ENCODE peak calls at places on chromosomes 7 and 10, in six cellular contexts. S is lung, V is neural progenitor cell, Y is tibial nerve, Z is A549, C is psoas muscle. D is an unnamed sample.

GRCh38 chr7:31146026-31146425 is 93.9 kb downstream of the ADCYAP1R1 start:
- DNase-seq in S (no peak), C (no peak), Z (no peak), V (no peak), Y (no peak), D (no peak)

GRCh38 chr10:122696687-122697086 is 3.0 kb downstream of the C10orf120 start:
- DNase-seq in Z (no peak), Y (no peak), C (no peak), V (no peak), S (no peak), D (no peak)

GRCh38 chr7:75844158-75844557 is 30.6 kb upstream of the CCL24 start:
- DNase-seq in Y (no peak), V (no peak), C (no peak), S (no peak), Z (no peak), D (no peak)

GRCh38 chr7:7736671-7737070 is 18.3 kb upstream of the RPA3 start:
- DNase-seq in C (no peak), Z (no peak), Y (no peak), V (peak; percentile 76), S (no peak), D (no peak)

GRCh38 chr10:136465-136762 is 1.2 kb downstream of the ZMYND11 start:
- DNase-seq in S (no peak), C (no peak), Z (no peak), Y (no peak), V (no peak), D (no peak)

GRCh38 chr7:99314504-99314903 is 11.2 kb upstream of the ARPC1A start:
- DNase-seq in C (no peak), Z (no peak), V (no peak), Y (no peak), S (no peak), D (no peak)

GRCh38 chr10:72321248-72322029 is 33.3 kb downstream of the DNAJB12 start:
- DNase-seq in S (no peak), Y (no peak), C (no peak), V (no peak), Z (no peak), D (no peak)

GRCh38 chr7:96636979-96637378 is 72.7 kb downstream of the SEM1 start:
- DNase-seq in S (no peak), Y (no peak), Z (no peak), C (no peak), V (no peak), D (no peak)

GRCh38 chr7:143499743-143500348 is 22.2 kb downstream of the TAS2R41 start:
- DNase-seq in Z (no peak), S (no peak), V (no peak), C (no peak), Y (no peak), D (no peak)

GRCh38 chr7:92671502-92672169 is 81.4 kb upstream of the FAM133B start:
- DNase-seq in Y (no peak), S (no peak), C (no peak), Z (no peak), V (no peak), D (no peak)

GRCh38 chr7:30894866-30895408 is 16.7 kb upstream of the AQP1 start:
- DNase-seq in C (no peak), S (no peak), Z (no peak), V (peak; percentile 31), Y (no peak), D (no peak)

GRCh38 chr7:105866124-105866801 is 10.1 kb downstream of the ATXN7L1 start:
- DNase-seq in Z (no peak), V (no peak), Y (no peak), C (no peak), S (no peak), D (no peak)

GRCh38 chr10:115328331-115328730 is 235.2 kb downstream of the ATRNL1 start:
- DNase-seq in Z (no peak), C (no peak), V (no peak), S (no peak), Y (no peak), D (no peak)

GRCh38 chr7:117715784-117716445 is 157.3 kb downstream of the CTTNBP2 start:
- DNase-seq in Z (peak; percentile 61), S (peak; percentile 41), V (peak; percentile 64), Y (no peak), C (no peak), D (no peak)

GRCh38 chr7:28748934-28749584 is 209.1 kb downstream of the TRIL start:
- DNase-seq in V (no peak), Y (no peak), Z (peak; percentile 33), S (no peak), C (peak; percentile 69), D (no peak)

GRCh38 chr10:121772406-121772805 is 155.4 kb downstream of the ATE1 start:
- DNase-seq in V (no peak), S (no peak), Z (no peak), Y (no peak), C (no peak), D (no peak)

GRCh38 chr10:126049741-126050140 is 153.4 kb downstream of the FANK1 start:
- DNase-seq in Z (no peak), Y (no peak), V (no peak), C (no peak), S (no peak), D (no peak)

GRCh38 chr7:111958431-111958830 is 247.8 kb downstream of the DOCK4 start:
- DNase-seq in Z (no peak), V (no peak), Y (no peak), S (no peak), C (no peak), D (no peak)

GRCh38 chr7:101488826-101489572 is 126.3 kb downstream of the COL26A1 start:
- DNase-seq in Y (no peak), V (no peak), C (no peak), Z (no peak), S (no peak), D (no peak)

GRCh38 chr7:101486764-101487458 is 124.2 kb downstream of the COL26A1 start:
- DNase-seq in Z (no peak), V (no peak), S (no peak), C (no peak), Y (no peak), D (no peak)

GRCh38 chr7:101486056-101486763 is 123.5 kb downstream of the COL26A1 start:
- DNase-seq in V (peak; percentile 79), C (no peak), Y (no peak), S (no peak), Z (no peak), D (no peak)

DNA sequence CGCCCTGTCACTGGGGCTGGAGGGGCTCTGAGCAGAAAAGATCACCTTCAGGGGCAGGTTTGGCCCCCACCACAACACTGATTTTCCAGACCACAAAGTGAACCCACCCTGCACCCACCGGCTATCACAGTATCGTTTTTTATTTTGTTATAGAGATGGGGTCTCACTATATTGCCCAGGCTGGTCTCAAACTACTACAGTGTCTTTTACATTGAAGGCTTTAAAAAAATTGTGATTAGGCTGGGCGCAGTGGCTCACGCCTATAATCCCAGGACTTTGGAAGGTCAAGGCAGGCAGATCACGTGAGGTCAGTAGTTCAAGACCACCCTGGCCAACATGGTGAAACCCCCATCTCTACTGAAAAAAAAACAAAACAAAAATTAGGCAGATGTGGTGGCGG is 125.1 kb downstream of the COL26A1 start:
- DNase-seq in Z (no peak), V (no peak), C (no peak), S (no peak), Y (no peak), D (no peak)
- H3K4me1 ChIP-seq in Z (peaks cover 4% of the 10 kb centered on the region), V (peaks cover 19% of the 10 kb centered on the region), C (no peaks in the 10 kb centered on the region), S (no peaks in the 10 kb centered on the region), Y (no peaks in the 10 kb centered on the region), D (no peaks in the 10 kb centered on the region)

DNA sequence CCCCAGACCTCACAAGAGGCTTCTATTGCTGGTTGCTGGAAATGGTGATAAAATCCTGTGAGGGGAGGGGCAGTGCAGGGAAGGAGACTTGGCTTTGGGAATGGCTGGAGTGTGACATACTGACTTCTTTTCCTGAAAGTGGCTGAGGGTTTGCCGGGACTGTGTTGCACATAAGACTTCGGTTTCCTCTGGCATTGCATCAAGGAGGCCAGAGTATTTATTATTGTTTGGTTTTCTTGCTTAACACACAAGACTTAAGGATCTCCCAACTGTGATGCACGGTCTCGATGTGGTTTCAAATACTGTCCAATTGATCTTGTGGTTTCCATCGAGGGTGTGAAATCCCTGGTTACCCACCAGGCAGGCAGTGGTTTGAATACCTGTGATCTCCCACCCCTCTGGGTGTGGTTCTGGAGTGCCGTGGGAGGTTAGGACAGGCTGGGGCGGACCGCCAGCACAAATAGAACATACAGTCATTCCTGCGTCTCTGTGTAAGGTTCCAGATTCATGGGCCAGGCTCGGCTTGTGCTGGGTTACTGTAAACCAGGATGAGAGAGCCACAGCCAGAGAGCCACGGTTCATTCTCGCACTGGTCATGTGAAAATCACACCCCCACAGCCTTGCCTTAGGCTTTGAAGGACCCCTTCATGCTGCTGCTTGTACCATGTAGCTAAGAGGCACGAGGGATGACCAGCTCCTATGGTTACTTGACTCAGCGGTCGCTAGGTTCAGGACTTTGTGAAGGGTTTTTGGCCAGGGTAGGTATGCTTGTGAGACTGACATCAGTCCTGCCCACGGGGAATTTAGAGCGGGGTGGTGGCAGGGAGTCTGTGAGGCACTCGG is 39.2 kb downstream of the WBP1L start:
- DNase-seq in Z (no peak), S (peak; percentile 71), Y (peak; percentile 75), V (no peak), C (peak; percentile 90), D (peak; percentile 92)
- H3K4me3 ChIP-seq in Z (no peak overlapping the region), S (no peak overlapping the region), Y (no peak overlapping the region), V (no peak overlapping the region), C (peak overlapping the region; percentile 81), D (peak overlapping the region; percentile 5)

DNA sequence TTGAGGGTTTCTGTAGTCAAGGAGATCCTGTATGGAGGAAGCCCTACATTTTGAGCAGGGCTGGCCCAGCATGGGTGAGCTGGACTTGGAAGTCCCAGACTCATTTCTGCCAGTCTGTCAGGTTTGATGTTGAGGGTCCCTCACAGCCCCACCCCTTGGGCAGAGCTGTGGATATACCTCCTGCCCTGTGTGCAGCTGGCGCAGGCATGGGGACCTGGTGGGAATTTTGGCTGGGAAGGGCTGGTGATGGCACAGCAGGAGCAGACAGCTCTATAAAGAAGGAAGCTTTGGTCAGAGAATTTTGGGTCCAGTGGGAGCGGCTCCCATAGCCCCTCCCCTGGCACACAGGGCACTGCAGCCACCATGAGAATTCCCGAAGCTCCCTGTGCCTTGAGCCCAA is 482.6 kb downstream of the RPS24 start:
- DNase-seq in Z (no peak), Y (no peak), C (no peak), V (no peak), S (peak; percentile 22), D (no peak)
- TF ChIP-seq CTCF in Z (no peak), Y (no peak), C (no peak), V (no peak), S (no peak), D (no peak)

DNA sequence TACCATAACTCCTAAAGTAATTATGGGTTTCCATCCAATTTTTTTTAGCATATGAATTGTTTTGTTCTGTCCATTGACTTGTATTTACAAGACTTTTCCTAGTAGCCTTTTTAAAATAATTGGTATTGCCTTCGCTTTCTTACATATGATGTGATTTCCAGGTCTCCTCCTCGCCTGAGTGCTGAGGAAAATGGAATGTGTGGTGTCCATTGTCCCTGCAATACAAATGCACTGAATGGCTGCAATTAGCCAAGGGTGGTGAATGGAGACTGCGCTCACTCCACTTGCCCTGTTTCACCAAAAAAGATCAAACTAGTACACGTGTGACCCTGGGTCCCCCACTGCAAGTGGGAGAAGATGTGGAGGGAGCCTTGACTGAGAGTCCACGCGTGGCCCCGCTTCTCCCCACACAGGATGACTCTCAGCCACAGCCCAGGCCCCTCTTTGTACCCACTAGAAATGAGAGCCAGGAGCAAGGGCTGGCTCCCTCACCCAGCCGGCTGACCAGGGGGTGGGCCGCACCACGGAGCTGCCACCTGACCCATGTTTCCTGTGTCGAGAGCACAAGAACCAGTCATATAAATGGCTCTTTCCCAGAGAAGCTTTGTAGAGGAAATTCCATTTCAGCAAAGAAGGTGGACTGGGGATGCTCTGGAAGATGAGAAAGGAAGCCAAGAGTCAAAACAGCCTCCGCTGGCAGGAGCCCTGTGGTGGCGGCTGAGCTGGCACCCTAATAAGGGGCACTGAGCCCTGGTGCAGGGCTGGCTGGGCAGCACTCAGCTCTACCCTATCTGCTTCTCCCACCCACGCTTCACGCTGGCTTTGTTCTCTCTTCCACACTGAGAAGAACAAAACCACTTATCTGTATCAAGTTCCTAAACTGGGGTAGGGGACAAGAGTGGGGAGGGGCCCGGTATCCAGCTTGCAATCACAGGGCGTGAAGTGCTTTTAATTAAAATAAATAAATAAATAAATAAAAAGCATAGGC is 52.4 kb downstream of the FAM53B start:
- DNase-seq in C (peak; percentile 38), Y (no peak), Z (no peak), S (no peak), V (peak; percentile 30), D (no peak)
- H3K4me1 ChIP-seq in C (peaks cover 58% of the 10 kb centered on the region), Y (peaks cover 45% of the 10 kb centered on the region), Z (no peaks in the 10 kb centered on the region), S (peaks cover 1% of the 10 kb centered on the region), V (peaks cover 14% of the 10 kb centered on the region), D (peaks cover 71% of the 10 kb centered on the region)